ENCODE peak calls at places on chromosomes 16 and 17, in five cellular contexts. M, I, R, K and G are unnamed samples. For H3K4me1, the result is how much of the 10 kb centered on the place peaks cover.

GRCh38 chr17:78408476-78409020 is 30.1 kb downstream of the PGS1 start:
- DNase-seq in K (no peak), M (no peak), I (no peak), R (no peak), G (no peak)

GRCh38 chr17:77383613-77384608 is 243.1 kb downstream of the SEC14L1 start:
- DNase-seq in R (peak), K (peak), I (peak), M (peak), G (no peak)

GRCh38 chr16:50458694-50459271 is 89.4 kb upstream of the NKD1 start:
- DNase-seq in M (no peak), I (no peak), R (no peak), K (no peak), G (no peak)

GRCh38 chr17:73342057-73342522 is 30.3 kb upstream of the CDC42EP4 start:
- DNase-seq in R (peak), I (peak), K (peak), M (peak), G (peak)

GRCh38 chr16:4915226-4915761 is 21.7 kb downstream of the PPL start:
- DNase-seq in K (no peak), M (no peak), R (peak), I (no peak), G (peak)

GRCh38 chr17:38980455-38981217 is 13.4 kb upstream of the FBXO47 start:
- DNase-seq in M (no peak), K (no peak), R (no peak), I (no peak), G (no peak)

GRCh38 chr17:21459536-21459935 is 83.4 kb downstream of the KCNJ12 start:
- DNase-seq in M (no peak), I (no peak), K (no peak), R (peak), G (no peak)

GRCh38 chr17:73749337-73749807 is 105.1 kb upstream of the SDK2 start:
- DNase-seq in I (no peak), M (no peak), K (no peak), R (no peak), G (peak)

GRCh38 chr17:54992797-54993639 is 24.5 kb downstream of the STXBP4 start:
- DNase-seq in R (no peak), I (no peak), K (peak), M (peak), G (peak)

GRCh38 chr16:4561565-4561964 is 5.4 kb downstream of the C16orf96 start:
- DNase-seq in I (no peak), K (no peak), M (no peak), R (no peak), G (no peak)

GRCh38 chr17:7308625-7309433 is 1.4 kb downstream of the EIF5A start:
- DNase-seq in R (peak), M (peak), K (peak), I (no peak), G (peak)

GRCh38 chr16:27444470-27444869 is 42.5 kb downstream of the IL21R start:
- DNase-seq in M (no peak), R (no peak), K (no peak), I (no peak), G (no peak)

GRCh38 chr17:56597495-56597990 is 4.0 kb downstream of the NOG start:
- DNase-seq in R (no peak), M (no peak), K (peak), I (peak), G (no peak)

GRCh38 chr16:86901483-86901882 is 323.1 kb downstream of the FOXL1 start:
- DNase-seq in R (no peak), K (peak), M (no peak), I (peak), G (peak)

GRCh38 chr16:22372882-22373661 is 1.3 kb downstream of the CDR2 start:
- DNase-seq in R (no peak), I (no peak), M (no peak), K (no peak), G (no peak)

GRCh38 chr17:50924800-50925199 is 58.6 kb upstream of the TOB1 start:
- DNase-seq in R (no peak), M (no peak), I (no peak), K (no peak), G (no peak)

GRCh38 chr16:87648236-87648635 is 45.9 kb downstream of the JPH3 start:
- DNase-seq in I (no peak), K (no peak), R (peak), M (no peak), G (no peak)

GRCh38 chr16:88484505-88485365 is 31.7 kb downstream of the ZFPM1 start:
- DNase-seq in K (no peak), M (no peak), I (no peak), R (no peak), G (no peak)

GRCh38 chr17:57861000-57861736 is 11.3 kb upstream of the MRPS23 start:
- DNase-seq in M (peak), R (peak), K (peak), I (peak), G (no peak)

GRCh38 chr17:77474292-77474988 is 333.7 kb downstream of the SEC14L1 start:
- DNase-seq in M (no peak), I (peak), R (no peak), K (no peak), G (no peak)

GRCh38 chr16:24858219-24859041 is 12.7 kb downstream of the SLC5A11 start:
- DNase-seq in R (peak), I (peak), M (no peak), K (peak), G (no peak)

GRCh38 chr16:4371481-4372314 is at the start of gene VASN:
- DNase-seq in R (peak), M (peak), K (peak), I (peak), G (no peak)

GRCh38 chr16:81189100-81189664 is 49.3 kb upstream of the BCO1 start:
- DNase-seq in R (peak), M (no peak), K (peak), I (peak), G (no peak)

GRCh38 chr16:85389679-85390470 is 223.2 kb upstream of the GSE1 start:
- DNase-seq in R (peak), K (no peak), M (no peak), I (peak), G (no peak)

GRCh38 chr17:56675876-56676660 is 82.6 kb downstream of the NOG start:
- DNase-seq in I (no peak), K (no peak), M (no peak), R (no peak), G (no peak)

GRCh38 chr17:28402224-28402630 is 3.8 kb downstream of the SLC46A1 start:
- DNase-seq in R (no peak), I (no peak), K (no peak), M (no peak), G (peak)

DNA sequence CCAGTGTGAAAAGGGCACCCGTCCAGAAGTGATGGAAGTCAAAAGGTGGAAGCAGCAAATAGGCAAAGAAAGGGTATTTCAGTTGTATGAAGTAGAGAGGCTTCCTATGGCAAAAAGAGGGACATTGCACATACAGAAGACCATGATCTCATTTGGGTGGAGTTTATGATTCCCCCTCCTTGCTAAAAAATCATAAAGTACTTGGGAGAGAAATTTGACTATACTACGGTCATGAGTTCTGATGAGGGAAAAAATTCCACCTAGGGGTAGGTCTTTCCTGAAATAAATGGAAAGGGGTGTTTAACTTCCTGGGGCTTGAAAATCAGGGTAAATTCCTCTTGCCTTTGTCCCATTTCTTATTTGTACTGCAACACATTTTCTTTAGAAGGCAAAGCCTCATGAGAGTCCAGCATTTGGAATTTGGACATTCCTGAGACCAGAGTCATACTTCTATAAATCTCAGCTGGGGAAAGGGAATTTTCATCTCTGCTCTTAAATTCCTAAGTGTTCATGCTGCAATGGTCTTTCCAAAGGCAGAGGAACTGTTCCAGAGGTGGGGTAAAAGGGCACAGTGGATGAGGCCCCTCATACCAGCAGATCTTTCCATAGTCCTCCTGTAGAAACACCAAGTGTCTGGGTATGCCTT is 5.8 kb downstream of the LYRM1 start:
- DNase-seq in K (no peak), M (no peak), R (no peak), I (no peak), G (peak)
- H3K4me1 ChIP-seq in K (half or more), M (under half), R (under half), I (under half), G (half or more)

GRCh38 chr16:29841631-29842030 is 21.4 kb downstream of the MVP start:
- DNase-seq in M (no peak), R (no peak), K (no peak), I (no peak), G (no peak)

GRCh38 chr16:29844575-29845331 is 18.3 kb downstream of the CDIPT start:
- DNase-seq in I (no peak), R (peak), K (no peak), M (no peak), G (no peak)

GRCh38 chr16:29840240-29840639 is 20.0 kb downstream of the MVP start:
- DNase-seq in I (no peak), R (peak), K (no peak), M (no peak), G (no peak)

GRCh38 chr16:29843942-29844341 is 19.1 kb downstream of the CDIPT start:
- DNase-seq in M (no peak), K (no peak), R (no peak), I (no peak), G (no peak)

GRCh38 chr16:29842732-29843346 is 20.2 kb downstream of the CDIPT start:
- DNase-seq in I (no peak), M (no peak), K (no peak), R (no peak), G (no peak)
- TF ChIP-seq CTCF in I (no peak), M (no peak), K (no peak), R (no peak), G (peak)

DNA sequence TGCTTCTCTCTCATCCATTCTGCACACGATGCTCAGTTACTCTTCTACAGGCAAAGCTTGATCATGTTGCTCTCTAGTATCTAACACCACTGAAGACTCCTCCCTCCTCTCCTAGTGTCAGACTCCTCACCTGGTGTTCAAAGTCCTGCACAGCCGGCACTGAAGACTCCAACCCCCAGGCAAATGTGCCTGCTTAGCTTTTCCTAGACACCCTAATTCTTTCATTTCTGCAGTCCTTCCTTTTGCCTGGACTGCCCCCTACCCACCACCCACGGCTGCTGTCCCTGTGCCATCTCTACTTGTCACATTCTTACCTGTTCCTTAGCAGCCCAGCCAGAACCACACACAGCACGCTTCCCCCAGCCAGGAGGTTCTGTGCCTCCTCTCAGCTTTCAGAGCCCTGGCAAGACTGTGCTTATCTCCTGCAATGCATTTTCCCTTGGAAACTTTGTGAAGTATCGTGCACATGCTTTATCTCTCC is 6.0 kb downstream of the TMEM238L start:
- DNase-seq in M (no peak), R (no peak), K (no peak), I (no peak), G (no peak)
- H3K27ac ChIP-seq in M (peak), R (peak), K (peak), I (no peak), G (no peak)

DNA sequence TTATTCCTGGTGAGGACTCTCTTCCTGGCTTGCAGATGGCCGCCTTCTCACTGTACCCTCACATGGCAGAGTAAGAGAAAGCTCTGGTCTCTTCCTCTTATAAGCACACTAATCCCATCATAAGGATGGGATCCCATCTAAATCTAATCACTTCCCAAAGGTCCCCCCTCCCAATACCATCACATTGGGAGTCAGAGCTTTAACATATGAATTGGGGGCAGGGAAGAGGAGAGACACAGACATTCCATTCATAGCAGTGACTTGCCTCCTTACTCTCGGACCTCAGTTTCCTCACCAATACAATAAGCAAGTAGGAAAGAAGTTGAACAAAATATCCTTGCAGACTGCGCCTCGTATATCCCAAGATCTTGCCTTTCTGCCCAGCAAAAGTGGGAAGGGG is 1.7 kb downstream of the CLEC19A start:
- DNase-seq in K (no peak), R (no peak), I (no peak), M (no peak), G (no peak)
- H3K4me1 ChIP-seq in K (under half), R (under half), I (under half), M (under half), G (under half)

DNA sequence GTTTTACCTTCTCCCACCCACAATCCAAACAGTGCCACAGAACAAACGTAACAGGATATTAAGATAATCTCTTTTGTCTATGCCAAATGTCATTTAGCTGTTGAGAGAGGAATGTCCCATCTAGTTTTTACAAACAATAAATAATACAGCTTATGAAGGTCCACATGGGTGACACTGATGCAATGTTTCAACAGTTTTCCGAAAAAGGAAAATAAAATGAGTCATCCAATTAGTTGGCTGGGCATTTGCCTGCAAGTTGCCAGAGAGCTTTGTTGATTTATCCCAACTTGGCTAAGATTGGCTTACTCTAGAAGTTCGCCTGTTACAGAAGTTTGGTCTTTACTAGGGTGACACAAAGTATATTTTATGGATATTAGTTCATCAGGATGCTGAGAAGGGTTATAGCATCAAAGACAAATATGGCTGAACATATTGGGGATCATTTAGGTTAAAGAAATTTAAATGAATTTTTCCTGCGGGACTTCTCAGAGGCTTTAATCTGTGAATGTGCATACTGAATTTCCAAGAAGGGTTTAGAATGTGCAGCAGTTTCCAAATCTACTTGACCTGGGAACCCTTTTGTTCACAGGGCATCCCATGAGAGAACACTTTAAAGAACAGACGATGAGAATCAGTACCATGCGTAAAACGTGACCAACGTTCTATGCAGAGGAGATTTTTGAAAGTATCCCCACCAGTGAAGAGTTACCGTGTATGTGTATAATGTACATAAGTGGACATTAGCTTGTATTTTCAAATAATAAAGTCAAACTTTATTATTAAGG is 73.1 kb downstream of the CDH13 start:
- DNase-seq in R (no peak), I (no peak), M (peak), K (peak), G (peak)
- TF ChIP-seq CTCF in R (no peak), I (no peak), M (no peak), K (no peak), G (no peak)

GRCh38 chr17:40560592-40561293 is 4.5 kb downstream of the CCR7 start:
- DNase-seq in M (no peak), I (no peak), R (peak), K (no peak), G (no peak)
- H3K27ac ChIP-seq in M (peak), I (peak), R (peak), K (peak), G (no peak)